ENCODE peak calls at places on chromosome 11, in eight cellular contexts. H is aorta, M is left ventricle myocardium inferior, C is colonic mucosa, F is HAP-1, U is upper lobe of right lung, W is GM06990, D is thoracic aorta. N is an unnamed sample.

GRCh38 chr11:126712017-126712625 is 288.4 kb downstream of the KIRREL3 start:
- DNase-seq in F (no peak), U (no peak), M (no peak), H (no peak), W (no peak), D (no peak), C (no peak), N (peak; percentile 18)

GRCh38 chr11:106426696-106427095 is 349.2 kb downstream of the AASDHPPT start:
- DNase-seq in U (no peak), D (no peak), W (no peak), M (no peak), F (no peak), H (no peak), C (no peak), N (no peak)

GRCh38 chr11:2944953-2945756 is 15.9 kb upstream of the PHLDA2 start:
- DNase-seq in H (peak; percentile 96), U (peak; percentile 97), W (no peak), F (no peak), C (peak; percentile 87), D (peak; percentile 61), M (peak; percentile 91), N (peak; percentile 75)

GRCh38 chr11:35190804-35191348 is 51.9 kb downstream of the CD44 start:
- DNase-seq in D (no peak), F (no peak), W (no peak), M (no peak), C (no peak), H (no peak), U (no peak), N (no peak)

GRCh38 chr11:72150882-72151281 is 15.4 kb downstream of the FOLR3 start:
- DNase-seq in M (no peak), U (no peak), H (no peak), W (no peak), C (no peak), F (no peak), D (no peak), N (no peak)

GRCh38 chr11:55942785-55943392 is 6.7 kb upstream of the OR5I1 start:
- DNase-seq in C (no peak), M (no peak), U (no peak), H (no peak), D (no peak), F (no peak), W (no peak), N (no peak)

GRCh38 chr11:61976813-61977475 is 9.5 kb upstream of the FTH1 start:
- DNase-seq in M (no peak), W (no peak), F (no peak), U (peak; percentile 56), C (no peak), D (no peak), H (peak; percentile 28), N (no peak)

GRCh38 chr11:65315204-65315865 is 669 bp downstream of the CDC42EP2 start:
- DNase-seq in H (peak; percentile 84), W (peak; percentile 81), M (peak; percentile 82), F (peak; percentile 79), U (peak; percentile 91), D (no peak), C (peak; percentile 90), N (peak; percentile 89)

GRCh38 chr11:2302844-2303626 is 1.2 kb downstream of the TSPAN32 start:
- DNase-seq in C (peak; percentile 16), M (peak; percentile 87), D (no peak), F (no peak), W (no peak), H (no peak), U (peak; percentile 82), N (no peak)

GRCh38 chr11:20671856-20672546 is 2.6 kb downstream of the NELL1 start:
- DNase-seq in D (no peak), F (peak; percentile 77), H (no peak), W (no peak), U (no peak), C (no peak), M (no peak), N (no peak)

GRCh38 chr11:23226331-23226909 is 366.1 kb upstream of the CCDC179 start:
- DNase-seq in H (no peak), M (no peak), C (no peak), U (no peak), F (no peak), W (no peak), D (no peak), N (no peak)

GRCh38 chr11:86034710-86035109 is 34.2 kb downstream of the PICALM start:
- DNase-seq in W (no peak), F (peak; percentile 92), C (no peak), M (no peak), D (no peak), H (no peak), U (no peak), N (no peak)

GRCh38 chr11:46686886-46687810 is 13.3 kb downstream of the ARHGAP1 start:
- DNase-seq in U (no peak), H (no peak), D (no peak), M (no peak), C (no peak), F (no peak), W (no peak), N (no peak)

GRCh38 chr11:124783002-124783401 is 17.2 kb downstream of the MSANTD2 start:
- DNase-seq in D (no peak), H (no peak), C (no peak), F (no peak), W (no peak), M (no peak), U (no peak), N (no peak)

GRCh38 chr11:47611240-47611863 is 17.1 kb upstream of the C1QTNF4 start:
- DNase-seq in D (no peak), M (no peak), C (no peak), U (no peak), W (no peak), F (no peak), H (no peak), N (no peak)

GRCh38 chr11:126176853-126177470 is 34.5 kb downstream of the RPUSD4 start:
- DNase-seq in H (no peak), U (no peak), D (no peak), W (no peak), F (no peak), C (no peak), M (no peak), N (no peak)

GRCh38 chr11:111672949-111673348 is 70.7 kb downstream of the SIK2 start:
- DNase-seq in D (no peak), C (no peak), M (no peak), W (no peak), F (no peak), H (no peak), U (no peak), N (no peak)
- H3K36me3 ChIP-seq in D (peaks cover 13% of the 10 kb centered on the region), C (peaks cover 3% of the 10 kb centered on the region), M (peaks cover 31% of the 10 kb centered on the region), W (no peaks in the 10 kb centered on the region), F (no peaks in the 10 kb centered on the region), H (peaks cover 5% of the 10 kb centered on the region), U (peaks cover 41% of the 10 kb centered on the region), N (no peaks in the 10 kb centered on the region)

DNA sequence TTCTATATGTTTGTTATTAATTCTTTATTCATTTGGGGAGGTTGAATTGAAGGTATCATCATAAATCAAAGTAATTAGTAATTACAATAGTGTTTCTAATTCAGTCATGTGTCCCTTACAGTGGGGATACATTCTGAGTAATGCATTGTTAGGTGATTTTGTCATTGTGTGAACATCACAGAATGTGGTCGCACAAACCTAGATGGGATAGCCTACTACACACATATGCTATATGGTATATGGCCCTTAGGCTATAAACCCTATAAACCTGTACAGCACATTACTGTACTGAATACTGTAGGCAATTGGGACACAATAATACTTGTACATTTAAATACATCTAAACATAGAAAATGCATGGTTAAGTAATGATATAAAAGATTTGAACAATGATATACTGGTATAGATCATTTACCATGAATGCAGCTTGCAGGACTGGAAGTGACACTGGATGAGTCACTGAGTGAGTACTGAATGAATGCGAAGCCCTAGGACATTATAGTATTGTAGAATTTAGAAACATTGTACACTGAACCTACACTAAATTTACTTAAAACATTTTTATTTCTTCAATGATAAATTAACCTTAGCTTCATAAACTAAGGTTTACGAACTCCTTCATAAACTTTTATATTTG is 936.2 kb upstream of the CHORDC1 start:
- DNase-seq in M (no peak), W (no peak), U (no peak), D (no peak), F (no peak), H (no peak), C (no peak), N (no peak)
- H3K4me3 ChIP-seq in M (no peak overlapping the region), W (no peak overlapping the region), U (no peak overlapping the region), D (no peak overlapping the region), F (no peak overlapping the region), H (no peak overlapping the region), C (no peak overlapping the region), N (no peak overlapping the region)

GRCh38 chr11:68563454-68563853 is 102.9 kb downstream of the PPP6R3 start:
- DNase-seq in H (no peak), U (no peak), C (no peak), M (no peak), F (no peak), W (no peak), D (no peak), N (no peak)
- H3K36me3 ChIP-seq in H (peaks cover 2% of the 10 kb centered on the region), U (peaks cover 80% of the 10 kb centered on the region), C (peaks cover 16% of the 10 kb centered on the region), M (peaks cover 70% of the 10 kb centered on the region), F (peaks cover 42% of the 10 kb centered on the region), W (peaks cover 7% of the 10 kb centered on the region), D (peaks cover 11% of the 10 kb centered on the region), N (peaks cover 78% of the 10 kb centered on the region)

GRCh38 chr11:92225206-92225562 is 566 bp downstream of the FAT3 start:
- DNase-seq in W (no peak), H (peak; percentile 48), F (no peak), D (no peak), M (no peak), C (no peak), U (no peak), N (peak; percentile 40)

GRCh38 chr11:92225563-92226308 is 1.1 kb downstream of the FAT3 start:
- DNase-seq in W (no peak), U (peak; percentile 64), M (no peak), F (no peak), H (peak; percentile 51), D (no peak), C (peak; percentile 17), N (peak; percentile 55)

GRCh38 chr11:92227233-92227593 is 2.6 kb downstream of the FAT3 start:
- DNase-seq in W (no peak), F (no peak), M (no peak), D (no peak), H (no peak), U (no peak), C (no peak), N (no peak)

GRCh38 chr11:92227954-92228935 is 3.6 kb downstream of the FAT3 start:
- DNase-seq in C (no peak), W (no peak), U (no peak), D (no peak), M (no peak), H (no peak), F (no peak), N (peak; percentile 12)

DNA sequence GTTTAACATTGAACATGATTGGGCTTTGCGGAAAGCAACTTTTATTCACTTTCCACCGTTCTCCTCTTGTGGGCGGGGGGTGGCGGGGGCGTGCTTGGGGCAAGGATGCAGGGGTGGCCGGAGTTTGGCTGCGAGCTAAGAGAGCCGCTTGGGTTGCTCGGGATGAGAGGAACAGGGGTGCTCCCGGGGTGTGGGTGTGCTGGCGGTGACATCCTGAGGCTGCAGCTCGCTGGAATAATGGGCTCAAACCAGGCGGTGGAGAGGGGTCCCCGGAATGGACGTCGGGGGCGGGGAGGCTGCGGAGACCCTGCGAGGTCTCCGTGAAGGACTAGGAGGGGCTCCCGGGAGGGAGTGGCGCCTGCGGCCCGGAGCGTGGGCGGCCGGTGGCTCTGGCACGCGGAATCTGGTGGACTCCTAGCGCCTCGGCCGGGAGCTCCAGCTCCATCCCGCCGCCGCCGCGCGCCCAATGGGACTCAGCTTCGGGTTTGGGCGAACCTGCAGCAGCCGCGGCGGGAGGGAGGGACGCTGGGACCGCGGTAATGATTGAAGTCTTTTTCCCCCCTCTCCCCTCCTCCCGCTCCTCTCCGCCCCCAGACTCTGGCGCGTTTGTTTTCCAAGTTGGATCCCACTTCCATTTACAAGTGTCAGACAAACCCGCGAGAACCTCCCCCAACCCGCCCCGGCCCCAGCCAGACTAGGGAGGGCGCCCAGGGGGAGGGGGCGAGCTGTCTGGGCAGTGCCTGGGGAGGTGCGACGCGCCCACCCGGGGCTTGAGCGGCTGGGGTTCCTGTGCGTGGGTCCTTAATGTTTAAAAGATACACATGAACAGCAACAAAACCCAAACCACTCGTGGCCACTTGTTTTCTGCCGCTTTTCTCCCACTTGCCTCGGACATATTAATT is 2.0 kb downstream of the FAT3 start:
- DNase-seq in H (peak; percentile 41), W (no peak), U (no peak), M (no peak), C (no peak), D (no peak), F (no peak), N (peak; percentile 52)
- H3K4me3 ChIP-seq in H (peak overlapping the region; percentile 67), W (no peak overlapping the region), U (peak overlapping the region; percentile 45), M (peak overlapping the region; percentile 60), C (no peak overlapping the region), D (peak overlapping the region; percentile 85), F (no peak overlapping the region), N (peak overlapping the region; percentile 63)

N was measured in BE2C.